ENCODE peak calls at places on chromosome 1, in eight cellular contexts. W, B, N, U, R, G, T and C are unnamed samples.

GRCh38 chr1:1627842-1628655 is 3.9 kb upstream of the MMP23B start:
- DNase-seq in W (no peak), B (no peak), N (no peak), U (peak), R (no peak), G (no peak), T (no peak), C (no peak)

GRCh38 chr1:153922076-153922837 is 515 bp downstream of the GATAD2B start:
- DNase-seq in W (no peak), B (peak), N (no peak), U (no peak), R (no peak), G (peak), T (peak), C (peak)

GRCh38 chr1:150994248-150994647 is 12.2 kb downstream of the ANXA9 start:
- DNase-seq in W (no peak), B (no peak), N (no peak), U (no peak), R (no peak), G (no peak), T (no peak), C (no peak)

GRCh38 chr1:46203738-46204405 is 738 bp downstream of the LURAP1 start:
- DNase-seq in W (no peak), B (no peak), N (no peak), U (no peak), R (no peak), G (no peak), T (no peak), C (no peak)

GRCh38 chr1:169109561-169110134 is 3.2 kb downstream of the ATP1B1 start:
- DNase-seq in W (peak), B (no peak), N (peak), U (no peak), R (no peak), G (peak), T (peak), C (peak)

GRCh38 chr1:220511785-220512184 is 16.2 kb upstream of the MARK1 start:
- DNase-seq in W (no peak), B (no peak), N (no peak), U (peak), R (no peak), G (no peak), T (peak), C (peak)

GRCh38 chr1:217048104-217048707 is 325.0 kb upstream of the ESRRG start:
- DNase-seq in W (no peak), B (no peak), N (no peak), U (no peak), R (no peak), G (peak), T (no peak), C (peak)

GRCh38 chr1:168991667-168992475 is 114.6 kb upstream of the ATP1B1 start:
- DNase-seq in W (no peak), B (no peak), N (no peak), U (no peak), R (peak), G (no peak), T (peak), C (peak)

GRCh38 chr1:234611799-234612351 is 1.9 kb upstream of the IRF2BP2 start:
- DNase-seq in W (no peak), B (peak), N (peak), U (peak), R (no peak), G (no peak), T (no peak), C (no peak)

GRCh38 chr1:181062800-181063428 is 25.6 kb upstream of the IER5 start:
- DNase-seq in W (peak), B (no peak), N (no peak), U (no peak), R (peak), G (no peak), T (no peak), C (no peak)

GRCh38 chr1:46606255-46606965 is 2.3 kb upstream of the MKNK1 start:
- DNase-seq in W (no peak), B (no peak), N (no peak), U (no peak), R (no peak), G (no peak), T (peak), C (peak)

GRCh38 chr1:97668945-97669344 is 251.9 kb downstream of the DPYD start:
- DNase-seq in W (peak), B (no peak), N (no peak), U (no peak), R (no peak), G (peak), T (peak), C (peak)

GRCh38 chr1:186974774-186975181 is 146.0 kb downstream of the PLA2G4A start:
- DNase-seq in W (peak), B (no peak), N (no peak), U (no peak), R (no peak), G (peak), T (peak), C (peak)
- H3K4me3 ChIP-seq in W (no peak), B (no peak), N (no peak), U (no peak), R (no peak), G (no peak), T (no peak), C (no peak)

GRCh38 chr1:50969611-50970507 is at the start of gene CDKN2C:
- DNase-seq in W (no peak), B (peak), N (peak), U (peak), R (no peak), G (no peak), T (peak), C (peak)
- TF ChIP-seq CTCF in W (no peak), B (no peak), N (no peak), U (no peak), R (no peak), G (no peak), T (no peak), C (peak)

DNA sequence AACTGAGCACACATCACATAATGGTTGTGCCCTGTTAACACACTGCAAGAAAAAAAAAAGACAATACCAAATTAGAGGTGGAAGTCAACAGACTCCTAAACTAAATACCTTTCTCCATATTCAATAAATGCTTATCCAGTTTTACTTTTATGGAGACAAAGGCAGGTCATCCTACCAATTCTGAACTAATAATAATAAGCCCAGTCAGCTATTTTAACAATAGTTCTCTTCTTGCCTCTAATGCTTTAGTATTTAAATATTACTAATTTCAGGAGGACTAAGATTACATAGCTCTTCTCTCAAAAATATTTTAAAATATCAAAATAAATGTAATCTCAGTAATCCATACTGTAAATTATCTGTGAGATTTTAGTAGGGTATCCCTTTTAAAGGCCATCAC is 10.5 kb downstream of the COPA start:
- DNase-seq in W (no peak), B (no peak), N (no peak), U (no peak), R (no peak), G (no peak), T (no peak), C (no peak)
- H3K4me3 ChIP-seq in W (no peak), B (no peak), N (no peak), U (no peak), R (no peak), G (no peak), T (no peak), C (no peak)

GRCh38 chr1:39128959-39129358 is 75.5 kb upstream of the MACF1 start:
- DNase-seq in W (no peak), B (no peak), N (peak), U (peak), R (no peak), G (no peak), T (peak), C (peak)

GRCh38 chr1:39128126-39128525 is 76.4 kb upstream of the MACF1 start:
- DNase-seq in W (no peak), B (no peak), N (no peak), U (no peak), R (no peak), G (no peak), T (no peak), C (no peak)

GRCh38 chr1:39130297-39130696 is 74.2 kb upstream of the MACF1 start:
- DNase-seq in W (no peak), B (no peak), N (no peak), U (no peak), R (no peak), G (no peak), T (peak), C (peak)

GRCh38 chr1:39127513-39127912 is 77.0 kb upstream of the MACF1 start:
- DNase-seq in W (no peak), B (peak), N (peak), U (no peak), R (no peak), G (no peak), T (no peak), C (peak)

GRCh38 chr1:39129514-39129913 is 75.0 kb upstream of the MACF1 start:
- DNase-seq in W (no peak), B (no peak), N (no peak), U (no peak), R (no peak), G (no peak), T (no peak), C (no peak)
- TF ChIP-seq CTCF in W (peak), B (no peak), N (no peak), U (peak), R (peak), G (peak), T (no peak), C (no peak)

GRCh38 chr1:89908993-89909436 is 85.9 kb upstream of the ZNF326 start:
- DNase-seq in W (no peak), B (no peak), N (no peak), U (no peak), R (no peak), G (no peak), T (peak), C (peak)
- H3K4me3 ChIP-seq in W (no peak), B (no peak), N (no peak), U (no peak), R (no peak), G (no peak), T (no peak), C (no peak)

GRCh38 chr1:248752119-248752931 is 3.2 kb downstream of the LYPD8 start:
- DNase-seq in W (no peak), B (no peak), N (no peak), U (peak), R (no peak), G (no peak), T (no peak), C (no peak)
- TF ChIP-seq CTCF in W (no peak), B (no peak), N (no peak), U (no peak), R (no peak), G (no peak), T (no peak), C (no peak)

GRCh38 chr1:39006287-39006686 is 15.2 kb downstream of the AKIRIN1 start:
- DNase-seq in W (no peak), B (no peak), N (no peak), U (no peak), R (no peak), G (no peak), T (no peak), C (no peak)
- H3K4me3 ChIP-seq in W (no peak), B (no peak), N (no peak), U (no peak), R (no peak), G (no peak), T (no peak), C (no peak)

DNA sequence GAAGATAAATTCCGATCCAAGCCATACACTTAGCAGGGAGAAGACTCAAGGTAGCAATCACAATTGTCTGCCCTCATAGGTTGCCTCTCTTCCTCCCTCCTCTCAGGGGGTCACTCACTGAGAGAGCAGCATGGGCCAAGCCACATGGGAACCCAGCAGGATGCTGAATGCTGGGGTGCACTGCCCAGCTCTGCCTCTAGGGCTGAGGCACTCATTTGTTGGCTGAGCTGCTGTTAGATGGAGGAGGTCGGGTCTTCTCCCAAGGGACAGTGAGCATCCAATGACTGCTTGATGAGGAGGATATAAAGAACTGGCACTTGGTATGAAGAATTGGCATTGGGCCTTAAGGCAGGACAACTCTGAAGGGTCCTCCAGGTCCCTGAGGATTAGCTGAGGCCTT is 418.8 kb downstream of the SIPA1L2 start:
- DNase-seq in W (no peak), B (no peak), N (no peak), U (no peak), R (no peak), G (peak), T (no peak), C (no peak)
- TF ChIP-seq CTCF in W (peak), B (no peak), N (no peak), U (peak), R (peak), G (no peak), T (peak), C (peak)